ENCODE peak calls at places on chromosome 21, in nine cellular contexts. G is hepatocyte; M is MG63; D is ascending aorta; U is CD4-positive, alpha-beta memory T cell; A is astrocyte; Z is keratinocyte; O is GM23248; C is aorta. E is an unnamed sample. For H3K9me3, the result is how much of the 10 kb centered on the place peaks cover.

GRCh38 chr21:38258803-38259485 is 2.2 kb downstream of the KCNJ15 start:
- DNase-seq in O (peak), D (no peak), U (no peak), Z (no peak), C (no peak), G (peak), A (peak), M (peak), E (peak)

GRCh38 chr21:34553199-34553952 is 41.4 kb upstream of the KCNE1 start:
- DNase-seq in O (peak), U (no peak), A (peak), C (no peak), Z (no peak), M (peak), G (no peak), D (no peak), E (no peak)

GRCh38 chr21:46118871-46119564 is 21.1 kb downstream of the COL6A2 start:
- DNase-seq in U (no peak), Z (no peak), O (no peak), D (peak), M (peak), C (peak), G (no peak), A (no peak), E (no peak)

GRCh38 chr21:38119793-38120192 is 137.0 kb upstream of the KCNJ15 start:
- DNase-seq in U (no peak), Z (no peak), C (no peak), O (no peak), D (no peak), A (no peak), M (no peak), G (no peak), E (no peak)

GRCh38 chr21:43854773-43855633 is 10.0 kb upstream of the AGPAT3 start:
- DNase-seq in U (no peak), A (no peak), C (no peak), G (peak), M (no peak), Z (no peak), O (no peak), D (no peak), E (peak)

GRCh38 chr21:36163780-36164426 is 7.3 kb downstream of the DOP1B start:
- DNase-seq in O (no peak), C (no peak), U (no peak), D (no peak), G (no peak), M (no peak), A (no peak), Z (no peak), E (no peak)

GRCh38 chr21:32921632-32922230 is 104.0 kb upstream of the OLIG2 start:
- DNase-seq in U (peak), A (no peak), C (no peak), G (no peak), O (peak), M (peak), Z (no peak), D (no peak), E (no peak)

GRCh38 chr21:34176442-34176841 is 103.1 kb downstream of the MRPS6 start:
- DNase-seq in C (no peak), M (no peak), Z (no peak), O (no peak), U (no peak), G (no peak), A (no peak), D (no peak), E (no peak)

GRCh38 chr21:34313116-34313515 is 50.7 kb upstream of the KCNE2 start:
- DNase-seq in Z (no peak), G (no peak), M (no peak), D (no peak), C (no peak), U (no peak), A (peak), O (peak), E (no peak)

GRCh38 chr21:21200103-21200938 is 202.1 kb downstream of the NCAM2 start:
- DNase-seq in Z (no peak), U (no peak), M (peak), D (peak), C (peak), O (peak), G (peak), A (peak), E (peak)

GRCh38 chr21:32382108-32382601 is 10.7 kb downstream of the URB1 start:
- DNase-seq in A (peak), Z (no peak), G (no peak), O (peak), M (no peak), U (no peak), C (no peak), D (peak), E (no peak)

GRCh38 chr21:43596616-43597015 is 62.7 kb downstream of the HSF2BP start:
- DNase-seq in M (no peak), Z (no peak), A (no peak), C (no peak), G (no peak), U (no peak), D (no peak), O (no peak), E (no peak)

GRCh38 chr21:46617267-46618051 is 12.6 kb upstream of the S100B start:
- DNase-seq in D (no peak), A (peak), C (no peak), M (no peak), U (no peak), Z (no peak), O (peak), G (no peak), E (no peak)

GRCh38 chr21:15706686-15707085 is 23.1 kb upstream of the USP25 start:
- DNase-seq in C (no peak), U (no peak), G (peak), O (peak), D (no peak), A (peak), M (peak), Z (no peak), E (no peak)

GRCh38 chr21:32207096-32207716 is 71.6 kb downstream of the MIS18A start:
- DNase-seq in G (no peak), U (no peak), O (no peak), C (no peak), Z (no peak), A (no peak), M (no peak), D (no peak), E (no peak)

GRCh38 chr21:43940672-43941071 is 71.4 kb upstream of the TRAPPC10 start:
- DNase-seq in G (no peak), O (no peak), M (no peak), C (no peak), Z (no peak), A (no peak), D (no peak), U (no peak), E (no peak)

GRCh38 chr21:33587792-33588484 is 546 bp downstream of the DONSON start:
- DNase-seq in D (peak), C (peak), Z (no peak), M (peak), O (peak), U (no peak), A (peak), G (peak), E (peak)

GRCh38 chr21:37827878-37828277 is 88.4 kb downstream of the KCNJ6 start:
- DNase-seq in Z (no peak), G (peak), U (no peak), D (no peak), C (no peak), O (no peak), A (no peak), M (no peak), E (no peak)

GRCh38 chr21:41726970-41727783 is 39.7 kb downstream of the RIPK4 start:
- DNase-seq in Z (peak), M (peak), D (peak), G (peak), U (no peak), A (peak), C (peak), O (peak), E (no peak)

GRCh38 chr21:44449473-44450363 is 5.6 kb upstream of the LRRC3 start:
- DNase-seq in Z (no peak), A (peak), C (no peak), D (no peak), U (no peak), O (no peak), G (no peak), M (no peak), E (no peak)

GRCh38 chr21:36162631-36163030 is 6.0 kb downstream of the DOP1B start:
- DNase-seq in G (no peak), O (no peak), A (no peak), C (no peak), Z (no peak), D (no peak), M (peak), U (no peak), E (no peak)

GRCh38 chr21:44734026-44734745 is 22.8 kb upstream of the TSPEAR start:
- DNase-seq in O (peak), A (no peak), Z (no peak), M (peak), C (no peak), D (no peak), U (no peak), G (no peak), E (no peak)

GRCh38 chr21:42997053-42997452 is 22.7 kb downstream of the PKNOX1 start:
- DNase-seq in M (peak), D (peak), C (peak), Z (peak), A (peak), G (peak), U (no peak), O (peak), E (no peak)

GRCh38 chr21:38775733-38776132 is 30.0 kb upstream of the ETS2 start:
- DNase-seq in G (no peak), O (no peak), M (no peak), C (no peak), U (no peak), A (no peak), D (peak), Z (no peak), E (no peak)

GRCh38 chr21:26148834-26149354 is 21.7 kb downstream of the APP start:
- DNase-seq in A (no peak), M (no peak), O (peak), D (no peak), Z (no peak), G (no peak), U (no peak), C (no peak), E (no peak)

GRCh38 chr21:44866780-44867179 is 6.7 kb downstream of the PTTG1IP start:
- DNase-seq in O (peak), A (peak), G (peak), U (no peak), Z (no peak), D (no peak), C (peak), M (peak), E (no peak)

GRCh38 chr21:34916446-34916845 is 132.7 kb downstream of the RUNX1 start:
- DNase-seq in G (no peak), U (no peak), C (no peak), Z (no peak), D (no peak), M (no peak), O (peak), A (peak), E (peak)

GRCh38 chr21:41359289-41359688 is 2.5 kb upstream of the MX2 start:
- DNase-seq in Z (no peak), C (no peak), G (no peak), U (no peak), M (no peak), D (peak), A (no peak), O (no peak), E (no peak)

GRCh38 chr21:27346041-27346448 is 379.2 kb upstream of the ADAMTS5 start:
- DNase-seq in M (no peak), G (no peak), O (peak), Z (no peak), D (no peak), C (no peak), A (peak), U (no peak), E (no peak)

GRCh38 chr21:38255718-38256117 is 1.1 kb upstream of the KCNJ15 start:
- DNase-seq in M (no peak), U (no peak), D (no peak), A (no peak), O (no peak), C (no peak), G (no peak), Z (no peak), E (no peak)

GRCh38 chr21:43353282-43354010 is 73.5 kb downstream of the SIK1 start:
- DNase-seq in M (no peak), A (no peak), C (no peak), U (no peak), D (no peak), Z (no peak), G (no peak), O (no peak), E (no peak)

GRCh38 chr21:27429612-27430361 is 462.9 kb upstream of the ADAMTS5 start:
- DNase-seq in D (no peak), U (no peak), M (no peak), O (peak), Z (no peak), A (peak), C (no peak), G (no peak), E (no peak)

GRCh38 chr21:14989359-14989758 is 75.4 kb downstream of the NRIP1 start:
- DNase-seq in C (no peak), Z (no peak), U (no peak), O (peak), G (no peak), D (no peak), A (peak), M (no peak), E (no peak)

GRCh38 chr21:23900727-23901126 is 1706.6 kb downstream of the MRPL39 start:
- DNase-seq in M (no peak), O (no peak), D (no peak), A (no peak), G (no peak), C (no peak), Z (no peak), U (no peak), E (no peak)

GRCh38 chr21:38887750-38888149 is 82.0 kb downstream of the ETS2 start:
- DNase-seq in G (no peak), Z (no peak), A (no peak), C (no peak), D (no peak), U (no peak), M (no peak), O (no peak), E (no peak)

DNA sequence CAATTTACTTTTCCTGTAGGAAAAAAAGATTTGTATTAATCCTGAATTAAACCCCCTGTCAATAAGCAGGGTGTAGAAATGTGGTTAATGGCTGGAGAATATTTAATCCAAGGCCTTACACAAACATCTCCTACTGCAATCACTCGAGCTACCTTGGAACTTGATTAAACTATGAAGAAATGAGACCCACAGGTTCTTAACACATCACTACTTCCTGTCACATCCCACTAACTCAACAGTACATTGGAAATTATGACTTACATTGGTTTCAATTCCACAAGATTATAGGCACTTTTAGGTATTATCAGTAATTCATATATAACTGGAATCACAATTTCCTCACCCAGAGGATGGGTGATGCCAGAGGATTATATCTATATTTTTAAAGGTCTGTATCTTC is 480.3 kb downstream of the MRPL39 start:
- DNase-seq in Z (no peak), C (no peak), D (no peak), A (no peak), O (no peak), U (no peak), G (no peak), M (no peak), E (no peak)
- H3K9me3 ChIP-seq in Z (under half), C (under half), D (under half), A (under half), O (under half), U (under half), G (under half), M (under half), E (under half)

DNA sequence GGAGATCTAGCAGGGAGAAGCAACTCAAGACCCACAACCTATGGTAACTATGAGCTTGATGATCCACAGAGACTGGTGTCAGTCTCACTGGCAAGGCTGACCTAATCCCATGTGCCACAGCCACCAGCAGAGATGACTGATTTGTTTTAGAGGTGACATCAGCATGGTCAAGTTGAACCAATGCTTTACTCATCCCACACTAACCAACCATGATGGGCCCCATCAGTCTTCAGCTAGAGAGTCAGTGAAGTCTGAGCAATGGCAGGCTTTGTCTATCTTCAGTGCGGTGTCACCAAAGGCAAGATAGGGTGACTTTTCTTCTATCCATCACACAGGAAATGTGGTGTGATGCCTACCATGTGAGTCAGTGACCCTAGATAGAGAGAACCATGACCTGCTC is 1470.7 kb downstream of the NCAM2 start:
- DNase-seq in O (no peak), M (no peak), Z (no peak), A (no peak), G (no peak), C (no peak), U (no peak), D (no peak), E (no peak)
- H3K9me3 ChIP-seq in O (under half), M (under half), Z (under half), A (under half), G (under half), C (under half), U (under half), D (under half), E (under half)

GRCh38 chr21:39908265-39908923 is 41.2 kb downstream of the PCP4 start:
- DNase-seq in U (no peak), O (no peak), G (no peak), C (no peak), M (no peak), A (no peak), Z (no peak), D (no peak), E (no peak)

GRCh38 chr21:39911792-39912191 is 44.6 kb downstream of the PCP4 start:
- DNase-seq in C (no peak), A (no peak), D (no peak), U (no peak), M (no peak), Z (no peak), G (no peak), O (no peak), E (no peak)

GRCh38 chr21:39915881-39916280 is 48.6 kb downstream of the PCP4 start:
- DNase-seq in Z (no peak), A (peak), U (no peak), O (no peak), D (no peak), C (no peak), M (no peak), G (no peak), E (no peak)

GRCh38 chr21:39911286-39911685 is 44.0 kb downstream of the PCP4 start:
- DNase-seq in A (no peak), Z (no peak), M (no peak), G (no peak), O (no peak), C (no peak), U (no peak), D (no peak), E (no peak)

DNA sequence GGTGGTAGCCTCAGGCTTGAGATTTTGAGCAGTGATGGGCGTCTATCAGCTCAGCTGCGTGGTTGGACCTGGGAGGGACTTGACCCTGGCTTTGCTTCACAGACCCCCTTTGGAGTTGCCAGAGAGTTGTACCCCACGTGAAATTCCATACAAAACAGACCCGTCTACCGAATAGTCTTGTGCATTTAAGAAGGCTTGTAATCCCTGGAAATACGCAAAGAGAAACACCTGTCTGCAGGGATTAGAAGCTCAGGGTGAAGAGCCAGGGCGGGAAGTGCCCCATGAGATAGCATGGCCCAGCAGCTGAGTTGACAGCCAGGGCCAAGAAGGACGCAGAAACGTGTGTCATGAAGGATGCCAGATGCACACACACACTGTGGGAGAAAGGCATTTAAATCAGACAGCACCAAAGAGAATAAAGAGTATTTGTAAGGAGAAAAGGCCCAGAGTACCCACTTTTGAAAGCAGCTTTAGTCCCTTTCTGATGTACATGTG is 46.5 kb downstream of the PCP4 start:
- DNase-seq in U (no peak), O (no peak), M (no peak), D (no peak), Z (no peak), G (no peak), A (no peak), C (no peak), E (no peak)
- H3K9me3 ChIP-seq in U (under half), O (under half), M (under half), D (under half), Z (under half), G (under half), A (under half), C (under half), E (under half)

DNA sequence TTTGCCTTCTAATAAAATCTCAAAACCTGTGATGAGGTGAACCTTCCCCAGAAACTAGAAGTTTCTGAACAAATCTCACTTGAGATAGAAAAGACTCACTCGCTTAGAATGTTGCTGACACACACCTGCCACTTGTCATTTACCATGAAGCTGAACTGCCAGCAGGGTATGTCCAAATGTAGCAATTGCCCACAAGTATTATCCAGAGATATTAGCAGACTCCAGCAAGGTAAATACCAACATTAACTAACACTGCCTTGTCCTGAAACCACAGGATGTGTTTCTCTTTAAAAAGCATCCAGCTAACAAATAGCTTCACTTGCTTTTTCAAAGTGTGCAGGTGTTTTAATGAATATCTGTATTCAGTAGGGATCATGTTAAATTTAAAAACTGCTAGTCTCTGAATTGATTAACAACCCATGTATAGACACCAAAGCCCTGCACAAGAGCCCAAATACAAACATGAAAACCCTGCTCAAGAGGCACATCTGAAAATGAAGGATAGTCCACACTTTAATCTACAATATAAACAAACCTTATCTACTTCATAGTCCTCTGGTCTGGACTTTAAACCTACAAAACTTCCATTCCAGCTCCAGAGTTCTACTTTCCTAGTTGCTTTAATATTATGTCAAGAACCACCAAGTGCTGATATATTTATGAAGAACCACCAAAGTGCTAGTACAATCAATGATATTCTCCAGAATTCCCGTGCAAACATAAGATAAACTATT is 19.3 kb downstream of the KRTAP8-1 start:
- DNase-seq in M (no peak), O (no peak), D (no peak), Z (no peak), U (no peak), A (no peak), G (peak), C (no peak), E (no peak)
- H3K9me3 ChIP-seq in M (under half), O (under half), D (under half), Z (under half), U (under half), A (under half), G (under half), C (under half), E (under half)

E was measured in cardiac muscle cell.